ENCODE peak calls at places on chromosomes 7 and 10, in ten cellular contexts. U is iris pigment epithelial cell; Q is ELF-1; D is SK-MEL-5; B is cardiac septum; W is WTC11; X is activated T-helper 9 cell treated with anti-CD3 and anti-CD28 coated beads, Interleukin-2, amount 50 U/mL, for 16 hours; N is substantia nigra; K is putamen; R is T-helper 9 cell. F is an unnamed sample.

GRCh38 chr7:148232784-148233183 is 357.8 kb upstream of the C7orf33 start:
- DNase-seq in U (no peak), Q (no peak), D (no peak), B (no peak), W (no peak), X (no peak), N (no peak), K (no peak), R (no peak), F (no peak)

GRCh38 chr10:49090696-49091338 is 24.5 kb downstream of the VSTM4 start:
- DNase-seq in U (no peak), Q (no peak), D (no peak), B (no peak), W (no peak), X (no peak), N (no peak), K (no peak), R (no peak), F (peak; percentile 36)

GRCh38 chr10:1591045-1591444 is 146.3 kb downstream of the ADARB2 start:
- DNase-seq in U (no peak), Q (no peak), D (no peak), B (no peak), W (no peak), X (no peak), N (no peak), K (no peak), R (no peak), F (no peak)

GRCh38 chr10:42985436-42986316 is 91.2 kb upstream of the RET start:
- DNase-seq in U (no peak), Q (no peak), D (no peak), B (peak; percentile 67), W (no peak), X (no peak), N (no peak), K (no peak), R (no peak), F (no peak)

GRCh38 chr7:121262221-121262620 is 66.6 kb upstream of the WNT16 start:
- DNase-seq in U (peak; percentile 25), Q (no peak), D (no peak), B (no peak), W (no peak), X (no peak), N (no peak), K (no peak), R (no peak), F (no peak)

GRCh38 chr10:58479016-58479415 is 33.7 kb upstream of the BICC1 start:
- DNase-seq in U (no peak), Q (no peak), D (no peak), B (no peak), W (no peak), X (no peak), N (no peak), K (no peak), R (no peak), F (no peak)

GRCh38 chr10:27319752-27320561 is 79.4 kb upstream of the ACBD5 start:
- DNase-seq in U (peak; percentile 58), Q (peak; percentile 68), D (peak; percentile 2), B (peak; percentile 77), W (peak; percentile 38), X (no peak), N (peak; percentile 14), K (peak; percentile 12), R (no peak), F (no peak)

GRCh38 chr7:73970801-73971229 is 57.2 kb upstream of the ELN start:
- DNase-seq in U (no peak), Q (no peak), D (no peak), B (no peak), W (no peak), X (no peak), N (no peak), K (no peak), R (no peak), F (peak; percentile 47)

GRCh38 chr7:46127805-46128204 is 206.7 kb upstream of the IGFBP3 start:
- DNase-seq in U (no peak), Q (no peak), D (no peak), B (no peak), W (no peak), X (no peak), N (no peak), K (no peak), R (no peak), F (no peak)